ENCODE peak calls at places on chromosome 11, in five cellular contexts. W is mucosa of descending colon, N is HFF-Myc, L is GM12865, M is sigmoid colon. F is an unnamed sample.

GRCh38 chr11:133955091-133955846 is 1.5 kb downstream of the IGSF9B start:
- DNase-seq in W (no peak), M (peak; percentile 96), N (no peak), L (no peak), F (no peak)

GRCh38 chr11:128409476-128409875 is 177.9 kb downstream of the ETS1 start:
- DNase-seq in M (no peak), L (no peak), N (no peak), W (no peak), F (no peak)

GRCh38 chr11:369336-370018 is at the start of gene B4GALNT4:
- DNase-seq in W (no peak), L (no peak), N (no peak), M (no peak), F (no peak)

GRCh38 chr11:117256573-117256972 is 24.1 kb downstream of the RNF214 start:
- DNase-seq in M (no peak), N (no peak), L (no peak), W (no peak), F (no peak)

GRCh38 chr11:114262681-114263509 is 33.3 kb upstream of the NNMT start:
- DNase-seq in W (peak; percentile 46), M (peak; percentile 84), L (no peak), N (no peak), F (no peak)

GRCh38 chr11:27085605-27086004 is 45.0 kb downstream of the BBOX1 start:
- DNase-seq in L (no peak), M (no peak), N (no peak), W (no peak), F (no peak)

GRCh38 chr11:68763181-68763721 is 11.9 kb upstream of the TESMIN start:
- DNase-seq in N (no peak), L (peak; percentile 52), W (peak; percentile 16), M (no peak), F (no peak)

GRCh38 chr11:126192386-126192785 is 19.1 kb downstream of the RPUSD4 start:
- DNase-seq in L (no peak), W (no peak), M (no peak), N (no peak), F (no peak)

GRCh38 chr11:22807855-22808558 is 21.6 kb downstream of the SVIP start:
- DNase-seq in N (no peak), M (no peak), L (peak; percentile 28), W (no peak), F (no peak)

GRCh38 chr11:114134870-114135269 is 75.4 kb downstream of the ZBTB16 start:
- DNase-seq in W (no peak), M (no peak), N (no peak), L (no peak), F (no peak)

GRCh38 chr11:107473797-107474196 is 16.2 kb upstream of the CWF19L2 start:
- DNase-seq in W (no peak), L (no peak), M (no peak), N (no peak), F (no peak)

GRCh38 chr11:96736591-96736990 is 346.8 kb downstream of the JRKL start:
- DNase-seq in W (no peak), M (no peak), L (no peak), N (no peak), F (no peak)

GRCh38 chr11:111530091-111530490 is 10.4 kb upstream of the LAYN start:
- DNase-seq in M (no peak), L (no peak), N (no peak), W (no peak), F (no peak)

GRCh38 chr11:85137597-85137996 is 489.5 kb downstream of the DLG2 start:
- DNase-seq in W (no peak), L (no peak), M (no peak), N (no peak), F (no peak)

GRCh38 chr11:69915501-69916250 is 96.5 kb upstream of the FGF3 start:
- DNase-seq in N (peak; percentile 19), M (peak; percentile 84), W (peak; percentile 93), L (peak; percentile 53), F (peak; percentile 79)

GRCh38 chr11:47278058-47278457 is 8.1 kb downstream of the MADD start:
- DNase-seq in W (no peak), L (no peak), M (no peak), N (no peak), F (no peak)

GRCh38 chr11:119701591-119702260 is 27.3 kb downstream of the NECTIN1 start:
- DNase-seq in M (no peak), N (no peak), W (no peak), L (no peak), F (no peak)

GRCh38 chr11:61555051-61555969 is 25.6 kb downstream of the SYT7 start:
- DNase-seq in M (no peak), N (no peak), W (no peak), L (no peak), F (no peak)

GRCh38 chr11:68643576-68643975 is 40.8 kb upstream of the GAL start:
- DNase-seq in M (no peak), N (no peak), L (no peak), W (no peak), F (no peak)

GRCh38 chr11:102155676-102156075 is 45.4 kb downstream of the YAP1 start:
- DNase-seq in W (no peak), L (no peak), N (no peak), M (no peak), F (no peak)

GRCh38 chr11:112525270-112525669 is 264.6 kb upstream of the PLET1 start:
- DNase-seq in N (peak; percentile 16), L (no peak), W (peak; percentile 19), M (peak; percentile 69), F (no peak)

GRCh38 chr11:12684821-12685220 is 10.6 kb downstream of the TEAD1 start:
- DNase-seq in N (no peak), W (peak; percentile 66), L (no peak), M (no peak), F (no peak)

GRCh38 chr11:76793391-76793811 is 10.2 kb downstream of the TSKU start:
- DNase-seq in N (no peak), M (peak; percentile 67), W (peak; percentile 1), L (no peak), F (peak; percentile 23)

GRCh38 chr11:9815486-9816136 is 151.7 kb downstream of the SWAP70 start:
- DNase-seq in W (no peak), N (no peak), M (no peak), L (no peak), F (no peak)

GRCh38 chr11:132496341-132496740 is 1036.0 kb downstream of the OPCML start:
- DNase-seq in N (no peak), M (no peak), L (no peak), W (no peak), F (no peak)

GRCh38 chr11:132493786-132494185 is 1038.5 kb downstream of the OPCML start:
- DNase-seq in N (no peak), L (no peak), W (no peak), M (no peak), F (no peak)

GRCh38 chr11:132486060-132486459 is 1046.2 kb downstream of the OPCML start:
- DNase-seq in M (no peak), L (no peak), W (no peak), N (no peak), F (no peak)

DNA sequence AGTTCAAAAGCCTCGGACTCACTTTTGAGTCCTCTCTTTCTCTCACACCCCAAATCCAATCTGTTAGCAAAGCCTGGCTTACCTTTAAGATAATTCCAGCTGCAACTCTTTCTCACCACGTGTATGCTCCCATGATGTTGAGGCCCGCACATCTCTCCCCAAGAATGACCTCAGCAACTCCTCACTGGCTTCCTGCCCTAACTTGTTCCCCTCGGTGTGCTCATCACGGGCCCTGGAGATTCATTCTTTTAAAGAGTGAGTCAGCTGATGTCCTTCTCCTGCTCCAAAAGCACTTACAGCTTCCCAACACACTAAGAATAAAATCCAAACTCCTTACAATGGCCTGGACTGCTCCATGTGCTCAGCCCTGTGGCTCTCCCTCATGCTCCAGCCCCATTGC is 1041.3 kb downstream of the OPCML start:
- DNase-seq in W (no peak), N (no peak), L (no peak), M (peak; percentile 79), F (no peak)
- H3K4me3 ChIP-seq in W (no peak overlapping the region), N (no peak overlapping the region), L (no peak overlapping the region), M (no peak overlapping the region), F (no peak overlapping the region)

GRCh38 chr11:45058344-45058743 is 88.1 kb upstream of the PRDM11 start:
- DNase-seq in M (no peak), W (no peak), N (no peak), L (no peak), F (no peak)

GRCh38 chr11:45061641-45062040 is 84.8 kb upstream of the PRDM11 start:
- DNase-seq in L (no peak), M (no peak), W (no peak), N (no peak), F (no peak)

GRCh38 chr11:45062115-45062514 is 84.3 kb upstream of the PRDM11 start:
- DNase-seq in W (no peak), N (no peak), M (no peak), L (no peak), F (no peak)

GRCh38 chr11:45062974-45063635 is 83.3 kb upstream of the PRDM11 start:
- DNase-seq in W (no peak), L (no peak), N (no peak), M (no peak), F (no peak)

GRCh38 chr11:45060707-45061106 is 85.7 kb upstream of the PRDM11 start:
- DNase-seq in M (no peak), L (no peak), W (no peak), N (no peak), F (no peak)
- H3K4me3 ChIP-seq in M (no peak overlapping the region), L (no peak overlapping the region), W (no peak overlapping the region), N (no peak overlapping the region), F (no peak overlapping the region)

GRCh38 chr11:33775832-33776231 is 1.5 kb upstream of the FBXO3 start:
- DNase-seq in N (no peak), M (no peak), W (no peak), L (peak; percentile 34), F (no peak)

GRCh38 chr11:33777906-33778305 is 3.6 kb upstream of the FBXO3 start:
- DNase-seq in L (no peak), N (no peak), M (no peak), W (no peak), F (no peak)

GRCh38 chr11:33773399-33774355 is 643 bp downstream of the FBXO3 start:
- DNase-seq in N (no peak), M (peak; percentile 66), L (peak; percentile 30), W (peak; percentile 29), F (peak; percentile 93)

GRCh38 chr11:33774356-33775063 is at the start of gene FBXO3:
- DNase-seq in W (peak; percentile 93), M (peak; percentile 95), L (peak; percentile 89), N (peak; percentile 35), F (peak; percentile 97)

DNA sequence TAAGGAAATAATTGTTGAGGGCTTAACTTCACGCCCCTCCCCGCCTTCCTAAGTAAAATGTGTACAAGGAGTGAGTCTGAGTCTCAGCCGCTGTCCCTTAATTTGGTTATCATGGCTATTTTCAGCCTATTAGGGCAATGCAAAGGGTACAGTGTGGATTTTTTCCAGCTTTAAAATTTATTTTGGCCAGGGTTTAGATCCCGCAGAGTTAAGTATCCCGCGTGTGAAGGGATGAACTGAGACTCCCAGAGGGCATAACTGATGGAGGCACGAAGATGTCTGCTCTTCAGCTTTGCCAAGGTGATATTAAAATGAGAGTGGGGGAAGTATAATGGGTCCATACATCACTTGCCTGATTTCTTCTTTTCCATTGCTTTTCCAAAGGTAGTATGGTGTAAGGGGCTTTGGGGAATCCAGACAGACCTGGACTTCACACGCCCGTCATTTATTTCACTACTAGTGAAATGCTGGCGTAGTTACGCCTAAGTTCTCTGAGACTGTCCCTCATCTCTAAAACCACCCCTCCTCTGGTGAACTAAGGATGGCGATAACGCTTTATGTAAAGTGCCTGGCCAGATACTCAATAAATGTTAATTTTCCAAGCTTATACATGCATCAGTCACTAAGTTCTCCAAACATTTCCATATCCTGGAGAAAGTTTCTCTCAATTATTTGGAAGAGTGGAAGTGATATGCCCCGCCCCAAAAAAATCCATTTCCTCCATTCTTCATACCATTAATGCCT is 916 bp upstream of the FBXO3 start:
- DNase-seq in L (no peak), N (no peak), W (no peak), M (no peak), F (no peak)
- H3K4me3 ChIP-seq in L (peak overlapping the region; percentile 54), N (peak overlapping the region; percentile 91), W (no peak overlapping the region), M (peak overlapping the region; percentile 96), F (peak overlapping the region; percentile 98)

GRCh38 chr11:104645276-104646018 is 252.8 kb downstream of the CASP12 start:
- DNase-seq in W (no peak), N (no peak), L (no peak), M (no peak), F (no peak)
- H3K4me3 ChIP-seq in W (no peak overlapping the region), N (no peak overlapping the region), L (no peak overlapping the region), M (no peak overlapping the region), F (no peak overlapping the region)